ENCODE peak calls at places on chromosome 13, in six cellular contexts. Q is NCI-H748 treated with DMSO at 0.1 percent for 48 hours, L is aorta, N is spleen, D is NCI-H146, H is left colon. G is an unnamed sample.
A peak's percentile ranks its signal among the peaks of the same experiment; 100 is the strongest.

GRCh38 chr13:47638627-47639026 is 362.4 kb downstream of the SUCLA2 start:
- DNase-seq in Q (no peak), L (no peak), N (no peak), D (no peak), H (no peak), G (no peak)

GRCh38 chr13:33394294-33394932 is 108.9 kb upstream of the STARD13 start:
- DNase-seq in Q (no peak), L (no peak), N (no peak), D (no peak), H (no peak), G (no peak)

GRCh38 chr13:36872621-36873020 is 47.4 kb downstream of the SMAD9 start:
- DNase-seq in Q (no peak), L (no peak), N (no peak), D (no peak), H (peak; percentile 47), G (peak; percentile 13)

GRCh38 chr13:99969934-99970760 is 1.4 kb downstream of the ZIC5 start:
- DNase-seq in Q (peak; percentile 52), L (no peak), N (no peak), D (peak; percentile 94), H (no peak), G (peak; percentile 84)

GRCh38 chr13:79352107-79352506 is 53.9 kb downstream of the RBM26 start:
- DNase-seq in Q (no peak), L (no peak), N (no peak), D (no peak), H (no peak), G (no peak)

GRCh38 chr13:98089246-98089645 is 53.6 kb upstream of the FARP1 start:
- DNase-seq in Q (no peak), L (no peak), N (no peak), D (no peak), H (no peak), G (no peak)

GRCh38 chr13:48559638-48560320 is 26.9 kb upstream of the RCBTB2 start:
- DNase-seq in Q (no peak), L (no peak), N (no peak), D (no peak), H (no peak), G (no peak)

GRCh38 chr13:108346376-108346775 is 76.9 kb downstream of the TNFSF13B start:
- DNase-seq in Q (no peak), L (no peak), N (no peak), D (peak; percentile 59), H (no peak), G (no peak)

GRCh38 chr13:97953376-97953970 is at the start of gene IPO5:
- DNase-seq in Q (no peak), L (no peak), N (no peak), D (no peak), H (no peak), G (no peak)

GRCh38 chr13:111344471-111345191 is 24.2 kb downstream of the TEX29 start:
- DNase-seq in Q (no peak), L (peak; percentile 20), N (no peak), D (peak; percentile 49), H (no peak), G (peak; percentile 98)

GRCh38 chr13:46295531-46296464 is 84.1 kb downstream of the LRRC63 start:
- DNase-seq in Q (no peak), L (peak; percentile 59), N (no peak), D (no peak), H (no peak), G (no peak)

GRCh38 chr13:90792335-90792734 is 555.2 kb upstream of the MIR17HG start:
- DNase-seq in Q (no peak), L (no peak), N (no peak), D (no peak), H (no peak), G (no peak)

GRCh38 chr13:106468948-106469590 is 66.4 kb downstream of the EFNB2 start:
- DNase-seq in Q (no peak), L (no peak), N (no peak), D (no peak), H (no peak), G (no peak)

GRCh38 chr13:39895254-39895653 is 239.8 kb downstream of the COG6 start:
- DNase-seq in Q (no peak), L (no peak), N (no peak), D (no peak), H (no peak), G (no peak)

GRCh38 chr13:47521895-47522487 is 479.1 kb downstream of the SUCLA2 start:
- DNase-seq in Q (no peak), L (no peak), N (no peak), D (no peak), H (no peak), G (no peak)

GRCh38 chr13:43805071-43805468 is 18.3 kb upstream of the ENOX1 start:
- DNase-seq in Q (no peak), L (no peak), N (no peak), D (peak; percentile 20), H (no peak), G (no peak)

GRCh38 chr13:51286135-51287002 is 53.1 kb upstream of the SERPINE3 start:
- DNase-seq in Q (peak; percentile 24), L (peak; percentile 83), N (peak; percentile 90), D (peak; percentile 71), H (peak; percentile 61), G (peak; percentile 66)

GRCh38 chr13:75838366-75839017 is 202.4 kb downstream of the LMO7 start:
- DNase-seq in Q (no peak), L (no peak), N (no peak), D (no peak), H (no peak), G (peak; percentile 19)